ENCODE peak calls at places on chromosomes 4 and X, in eight cellular contexts. R is suprapubic skin, Q is mesendoderm, H is Peyer's patch, Z is psoas muscle, I is ovary, O is tibial artery, X is cardiac muscle cell. C is an unnamed sample. For H3K4me1, the result is how much of the 10 kb centered on the place peaks cover.

GRCh38 chrX:47214435-47215077 is 3.9 kb upstream of the CDK16 start:
- DNase-seq in H (no peak), Q (no peak), I (no peak), O (no peak), X (no peak), Z (no peak), R (no peak), C (no peak)

GRCh38 chr4:55673424-55673823 is 37.3 kb upstream of the NMU start:
- DNase-seq in R (no peak), I (no peak), H (no peak), X (no peak), O (no peak), Q (no peak), Z (no peak), C (no peak)

GRCh38 chr4:41881931-41882621 is 53.2 kb upstream of the TMEM33 start:
- DNase-seq in O (no peak), H (no peak), I (no peak), Z (no peak), X (no peak), R (no peak), Q (peak), C (no peak)

GRCh38 chr4:37802068-37802666 is 24.3 kb upstream of the PGM2 start:
- DNase-seq in O (peak), X (peak), Z (peak), R (no peak), I (peak), H (no peak), Q (peak), C (peak)

GRCh38 chr4:19675172-19675811 is 576.4 kb upstream of the SLIT2 start:
- DNase-seq in R (no peak), Z (no peak), H (no peak), O (no peak), Q (no peak), I (no peak), X (no peak), C (no peak)

GRCh38 chr4:80568891-80569290 is 233.4 kb downstream of the CFAP299 start:
- DNase-seq in O (no peak), X (no peak), Z (no peak), Q (peak), R (no peak), I (no peak), H (no peak), C (no peak)

GRCh38 chrX:13000311-13000811 is 25.5 kb downstream of the TMSB4X start:
- DNase-seq in Q (no peak), R (no peak), Z (no peak), X (no peak), H (peak), I (no peak), O (peak), C (no peak)

GRCh38 chr4:188190461-188190860 is 51.2 kb downstream of the TRIML1 start:
- DNase-seq in Z (no peak), X (no peak), Q (no peak), I (no peak), H (no peak), R (no peak), O (no peak), C (no peak)

GRCh38 chr4:54586343-54586953 is 71.3 kb upstream of the KIT start:
- DNase-seq in O (no peak), I (no peak), H (no peak), Z (no peak), Q (no peak), R (no peak), X (no peak), C (no peak)

GRCh38 chr4:183360161-183360919 is 38.1 kb upstream of the CLDN24 start:
- DNase-seq in X (no peak), Z (no peak), H (no peak), R (no peak), I (no peak), O (no peak), Q (peak), C (no peak)

GRCh38 chrX:130714665-130715064 is 188.3 kb downstream of the ENOX2 start:
- DNase-seq in O (no peak), X (no peak), Z (no peak), I (no peak), R (no peak), Q (no peak), H (no peak), C (no peak)

GRCh38 chr4:23068756-23069155 is 376.0 kb downstream of the GBA3 start:
- DNase-seq in I (no peak), R (no peak), X (no peak), H (no peak), O (no peak), Q (no peak), Z (no peak), C (no peak)

GRCh38 chr4:100168521-100168920 is 21.7 kb downstream of the DDIT4L start:
- DNase-seq in H (no peak), Z (no peak), Q (no peak), X (no peak), I (no peak), R (no peak), O (no peak), C (no peak)

GRCh38 chr4:167233523-167234387 is 539 bp downstream of the SPOCK3 start:
- DNase-seq in R (no peak), Z (no peak), I (no peak), H (no peak), Q (peak), O (no peak), X (peak), C (no peak)

GRCh38 chr4:27930291-27930690 is 1069.7 kb downstream of the STIM2 start:
- DNase-seq in O (no peak), Z (no peak), H (no peak), I (no peak), R (no peak), Q (no peak), X (no peak), C (no peak)

GRCh38 chr4:174394915-174395314 is 111.2 kb downstream of the CEP44 start:
- DNase-seq in H (no peak), X (no peak), Q (no peak), O (no peak), R (no peak), I (no peak), Z (no peak), C (no peak)

GRCh38 chrX:56284269-56284668 is 52.1 kb downstream of the KLF8 start:
- DNase-seq in X (no peak), H (no peak), R (no peak), I (no peak), O (no peak), Z (no peak), Q (no peak), C (no peak)

GRCh38 chr4:25144870-25145481 is 15.3 kb downstream of the SEPSECS start:
- DNase-seq in Z (no peak), Q (no peak), X (peak), H (no peak), O (no peak), I (no peak), R (no peak), C (no peak)

GRCh38 chr4:101205878-101206277 is 141.4 kb downstream of the PPP3CA start:
- DNase-seq in O (no peak), H (no peak), X (no peak), Z (no peak), Q (peak), R (no peak), I (no peak), C (no peak)

GRCh38 chrX:2894885-2895292 is 34.2 kb downstream of the ARSD start:
- DNase-seq in I (no peak), H (no peak), Q (no peak), R (no peak), X (peak), Z (no peak), O (no peak), C (peak)

GRCh38 chrX:30865020-30865419 is 24.0 kb downstream of the TAB3 start:
- DNase-seq in Q (peak), Z (no peak), I (no peak), H (no peak), X (peak), R (no peak), O (no peak), C (no peak)

GRCh38 chr4:101156619-101157310 is 190.6 kb downstream of the PPP3CA start:
- DNase-seq in Q (peak), X (no peak), O (no peak), Z (no peak), R (no peak), H (no peak), I (no peak), C (no peak)

GRCh38 chr4:146222313-146222712 is 8.0 kb downstream of the REELD1 start:
- DNase-seq in R (no peak), I (no peak), X (peak), O (no peak), Q (peak), Z (no peak), H (no peak), C (no peak)

GRCh38 chrX:145821898-145822567 is 4.4 kb downstream of the SLITRK2 start:
- DNase-seq in Q (no peak), Z (no peak), X (no peak), I (no peak), O (no peak), H (no peak), R (no peak), C (no peak)

GRCh38 chr4:185534534-185534849 is 815 bp downstream of the PDLIM3 start:
- DNase-seq in Q (no peak), O (no peak), I (no peak), X (no peak), Z (no peak), R (no peak), H (no peak), C (no peak)

GRCh38 chr4:158162637-158163036 is 10.2 kb downstream of the GASK1B start:
- DNase-seq in Q (no peak), I (no peak), Z (no peak), O (no peak), H (no peak), R (no peak), X (no peak), C (no peak)

GRCh38 chrX:143664302-143664701 is 28.4 kb upstream of the SLITRK4 start:
- DNase-seq in O (no peak), Z (no peak), R (no peak), H (no peak), I (no peak), Q (peak), X (peak), C (no peak)

GRCh38 chrX:16023790-16024734 is 99.3 kb upstream of the GRPR start:
- DNase-seq in H (no peak), I (no peak), O (no peak), X (no peak), Z (no peak), Q (no peak), R (no peak), C (no peak)

DNA sequence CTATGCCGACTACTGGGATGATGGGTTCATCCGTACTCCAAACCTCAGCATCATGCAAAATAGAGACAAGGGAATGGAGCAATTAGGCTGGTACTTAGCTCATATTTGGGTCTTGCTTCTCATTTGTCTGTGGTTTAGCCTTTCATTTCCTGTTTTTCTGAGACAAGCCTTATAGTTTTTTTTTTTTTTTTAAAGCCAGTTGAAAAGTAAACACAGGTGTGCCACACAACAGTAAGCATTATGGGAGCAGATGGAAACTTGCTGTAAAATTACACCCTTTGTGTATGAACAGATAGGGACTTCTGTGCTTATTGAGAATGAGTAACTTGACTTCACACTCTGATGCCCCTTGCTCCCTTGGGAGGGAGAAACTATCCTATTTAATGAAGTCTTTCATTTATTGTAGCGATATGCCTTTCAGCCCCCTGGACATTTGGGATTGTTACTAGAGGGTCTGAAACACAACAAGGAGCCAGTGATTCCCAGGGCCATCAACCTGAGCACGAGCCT is 13.7 kb downstream of the RASSF6 start:
- DNase-seq in I (no peak), X (no peak), Q (no peak), Z (no peak), H (no peak), O (no peak), R (no peak), C (no peak)
- H3K4me1 ChIP-seq in I (under half), X (under half), Q (under half), Z (under half), H (half or more), O (under half), R (under half), C (under half)

GRCh38 chr4:172978848-172979247 is 189.8 kb upstream of the GALNT7 start:
- DNase-seq in Z (no peak), R (no peak), H (no peak), X (no peak), I (no peak), Q (no peak), O (no peak), C (no peak)
- H3K4me3 ChIP-seq in Z (no peak), R (no peak), H (no peak), X (no peak), I (no peak), Q (no peak), O (no peak), C (no peak)

GRCh38 chrX:137033774-137034507 is at the start of gene GPR101:
- DNase-seq in X (peak), O (no peak), I (no peak), R (no peak), H (no peak), Q (no peak), Z (no peak), C (no peak)
- H3K4me1 ChIP-seq in X (under half), O (under half), I (under half), R (under half), H (under half), Q (under half), Z (under half), C (under half)

GRCh38 chr4:74619931-74620702 is 174.2 kb downstream of the BTC start:
- DNase-seq in H (no peak), I (no peak), Z (no peak), Q (no peak), O (no peak), R (no peak), X (peak), C (no peak)
- H3K4me3 ChIP-seq in H (no peak), I (no peak), Z (no peak), Q (no peak), O (no peak), R (no peak), X (no peak), C (no peak)